ENCODE peak calls at places on chromosomes 11 and 22, in four cellular contexts. One of them, this sample, is unnamed.

GRCh38 chr11:86747801-86748200 is 52.5 kb upstream of the PRSS23 start:
- DNase-seq in IMR-90: no peak
- DNase-seq in testis: no peak
- DNase-seq in stomach: no peak
- DNase-seq in this sample: no peak

GRCh38 chr11:64910451-64911093 is 6.4 kb downstream of the ATG2A start:
- DNase-seq in IMR-90: no peak
- DNase-seq in testis: no peak
- DNase-seq in stomach: no peak
- DNase-seq in this sample: no peak

GRCh38 chr22:50568626-50569025 is 5.9 kb upstream of the SYCE3 start:
- DNase-seq in IMR-90: no peak
- DNase-seq in testis: no peak
- DNase-seq in stomach: peak
- DNase-seq in this sample: no peak

GRCh38 chr22:50625568-50626313 is 2.2 kb downstream of the ARSA start:
- DNase-seq in IMR-90: no peak
- DNase-seq in testis: peak
- DNase-seq in stomach: peak
- DNase-seq in this sample: no peak

GRCh38 chr11:70567680-70568503 is 169.6 kb downstream of the CTTN start:
- DNase-seq in IMR-90: peak
- DNase-seq in testis: peak
- DNase-seq in stomach: no peak
- DNase-seq in this sample: no peak

GRCh38 chr11:134026655-134027343 is 42.1 kb upstream of the JAM3 start:
- DNase-seq in IMR-90: no peak
- DNase-seq in testis: no peak
- DNase-seq in stomach: no peak
- DNase-seq in this sample: no peak

GRCh38 chr11:133115099-133115498 is 417.2 kb downstream of the OPCML start:
- DNase-seq in IMR-90: no peak
- DNase-seq in testis: no peak
- DNase-seq in stomach: peak
- DNase-seq in this sample: no peak

GRCh38 chr22:50169774-50170341 is 673 bp upstream of the PANX2 start:
- DNase-seq in IMR-90: no peak
- DNase-seq in testis: no peak
- DNase-seq in stomach: peak
- DNase-seq in this sample: no peak

GRCh38 chr11:57648791-57649735 is 649 bp downstream of the YPEL4 start:
- DNase-seq in IMR-90: no peak
- DNase-seq in testis: no peak
- DNase-seq in stomach: no peak
- DNase-seq in this sample: peak

GRCh38 chr22:41021655-41022454 is 70.5 kb upstream of the EP300 start:
- DNase-seq in IMR-90: peak
- DNase-seq in testis: peak
- DNase-seq in stomach: peak
- DNase-seq in this sample: peak
- TF ChIP-seq POLR2A in IMR-90: no peak
- TF ChIP-seq POLR2A in testis: no peak
- TF ChIP-seq POLR2A in stomach: peak
- TF ChIP-seq POLR2A in this sample: no peak

GRCh38 chr22:24826710-24827285 is 20.8 kb downstream of the SGSM1 start:
- DNase-seq in IMR-90: no peak
- DNase-seq in testis: no peak
- DNase-seq in stomach: no peak
- DNase-seq in this sample: no peak
- H3K27ac ChIP-seq in IMR-90: no peak
- H3K27ac ChIP-seq in testis: no peak
- H3K27ac ChIP-seq in stomach: peak
- H3K27ac ChIP-seq in this sample: no peak

GRCh38 chr11:72821920-72822799 is 7.9 kb downstream of the ATG16L2 start:
- DNase-seq in IMR-90: peak
- DNase-seq in testis: peak
- DNase-seq in stomach: peak
- DNase-seq in this sample: peak
- TF ChIP-seq POLR2A in IMR-90: no peak
- TF ChIP-seq POLR2A in testis: no peak
- TF ChIP-seq POLR2A in stomach: no peak
- TF ChIP-seq POLR2A in this sample: no peak

GRCh38 chr11:75606099-75606498 is 44.0 kb downstream of the SERPINH1 start:
- DNase-seq in IMR-90: no peak
- DNase-seq in testis: no peak
- DNase-seq in stomach: no peak
- DNase-seq in this sample: no peak

GRCh38 chr11:75615709-75616108 is 53.1 kb downstream of the MAP6 start:
- DNase-seq in IMR-90: no peak
- DNase-seq in testis: no peak
- DNase-seq in stomach: no peak
- DNase-seq in this sample: no peak

GRCh38 chr11:75611823-75612222 is 49.8 kb downstream of the SERPINH1 start:
- DNase-seq in IMR-90: no peak
- DNase-seq in testis: no peak
- DNase-seq in stomach: no peak
- DNase-seq in this sample: no peak
- H3K27ac ChIP-seq in IMR-90: no peak
- H3K27ac ChIP-seq in testis: no peak
- H3K27ac ChIP-seq in stomach: no peak
- H3K27ac ChIP-seq in this sample: no peak